ENCODE peak calls at places on chromosome 7, in eight cellular contexts. D is PC-3, W is hepatocyte, S is HCT116, E is PC-9, J is SK-N-SH, L is OCI-LY7, G is MM.1S. B is an unnamed sample.

GRCh38 chr7:94129443-94130140 is 125.4 kb upstream of the BET1 start:
- DNase-seq in D (peak; percentile 55), W (peak; percentile 30), S (no peak), E (peak; percentile 47), J (no peak), L (no peak), G (no peak), B (peak; percentile 49)

GRCh38 chr7:139771001-139771956 is 6.5 kb downstream of the HIPK2 start:
- DNase-seq in D (peak; percentile 92), W (no peak), S (peak; percentile 93), E (peak; percentile 95), J (no peak), L (no peak), G (no peak), B (peak; percentile 68)

GRCh38 chr7:75971961-75972763 is 22.2 kb downstream of the TMEM120A start:
- DNase-seq in D (no peak), W (no peak), S (no peak), E (no peak), J (peak; percentile 61), L (no peak), G (no peak), B (peak; percentile 55)

GRCh38 chr7:50262916-50263690 is 41.4 kb upstream of the IKZF1 start:
- DNase-seq in D (no peak), W (no peak), S (no peak), E (no peak), J (no peak), L (peak; percentile 55), G (peak; percentile 19), B (no peak)

GRCh38 chr7:38973760-38974159 is 3.9 kb upstream of the POU6F2 start:
- DNase-seq in D (no peak), W (no peak), S (no peak), E (no peak), J (no peak), L (no peak), G (no peak), B (no peak)

GRCh38 chr7:47510192-47510591 is 71.7 kb downstream of the TNS3 start:
- DNase-seq in D (peak; percentile 33), W (no peak), S (no peak), E (no peak), J (no peak), L (no peak), G (no peak), B (peak; percentile 46)

GRCh38 chr7:21939136-21939857 is 6.4 kb downstream of the CDCA7L start:
- DNase-seq in D (peak; percentile 35), W (no peak), S (no peak), E (peak; percentile 66), J (no peak), L (no peak), G (peak; percentile 41), B (peak; percentile 43)

GRCh38 chr7:51279391-51280023 is 37.1 kb downstream of the COBL start:
- DNase-seq in D (no peak), W (no peak), S (no peak), E (no peak), J (no peak), L (no peak), G (no peak), B (no peak)

GRCh38 chr7:122770943-122771342 is 68.2 kb upstream of the RNF148 start:
- DNase-seq in D (no peak), W (no peak), S (no peak), E (no peak), J (no peak), L (no peak), G (no peak), B (no peak)

GRCh38 chr7:68133045-68133444 is 1136.4 kb downstream of the TYW1 start:
- DNase-seq in D (no peak), W (no peak), S (no peak), E (no peak), J (no peak), L (no peak), G (peak; percentile 94), B (no peak)

GRCh38 chr7:119254741-119255140 is 1018.2 kb upstream of the KCND2 start:
- DNase-seq in D (peak; percentile 65), W (no peak), S (no peak), E (no peak), J (no peak), L (no peak), G (no peak), B (no peak)

GRCh38 chr7:123916240-123916724 is 8.8 kb upstream of the SPAM1 start:
- DNase-seq in D (peak; percentile 51), W (peak; percentile 57), S (peak; percentile 35), E (no peak), J (peak; percentile 47), L (peak; percentile 6), G (peak; percentile 39), B (peak; percentile 27)

GRCh38 chr7:5677538-5678294 is 103.7 kb downstream of the RNF216 start:
- DNase-seq in D (peak; percentile 70), W (peak; percentile 62), S (peak; percentile 34), E (peak; percentile 62), J (peak; percentile 80), L (peak; percentile 71), G (peak; percentile 25), B (peak; percentile 86)

GRCh38 chr7:99868246-99868645 is 8.6 kb downstream of the OR2AE1 start:
- DNase-seq in D (no peak), W (no peak), S (no peak), E (no peak), J (no peak), L (no peak), G (no peak), B (no peak)

GRCh38 chr7:136062625-136063336 is 85.6 kb upstream of the MTPN start:
- DNase-seq in D (no peak), W (no peak), S (no peak), E (no peak), J (no peak), L (no peak), G (no peak), B (no peak)

GRCh38 chr7:105885386-105886111 is 9.2 kb upstream of the ATXN7L1 start:
- DNase-seq in D (no peak), W (no peak), S (no peak), E (no peak), J (peak; percentile 58), L (no peak), G (no peak), B (no peak)

GRCh38 chr7:108716783-108717182 is 147.1 kb downstream of the DNAJB9 start:
- DNase-seq in D (peak; percentile 57), W (no peak), S (no peak), E (no peak), J (no peak), L (no peak), G (no peak), B (peak; percentile 1)

GRCh38 chr7:155209478-155209864 is 88.2 kb upstream of the INSIG1 start:
- DNase-seq in D (no peak), W (no peak), S (no peak), E (no peak), J (no peak), L (no peak), G (no peak), B (no peak)

DNA sequence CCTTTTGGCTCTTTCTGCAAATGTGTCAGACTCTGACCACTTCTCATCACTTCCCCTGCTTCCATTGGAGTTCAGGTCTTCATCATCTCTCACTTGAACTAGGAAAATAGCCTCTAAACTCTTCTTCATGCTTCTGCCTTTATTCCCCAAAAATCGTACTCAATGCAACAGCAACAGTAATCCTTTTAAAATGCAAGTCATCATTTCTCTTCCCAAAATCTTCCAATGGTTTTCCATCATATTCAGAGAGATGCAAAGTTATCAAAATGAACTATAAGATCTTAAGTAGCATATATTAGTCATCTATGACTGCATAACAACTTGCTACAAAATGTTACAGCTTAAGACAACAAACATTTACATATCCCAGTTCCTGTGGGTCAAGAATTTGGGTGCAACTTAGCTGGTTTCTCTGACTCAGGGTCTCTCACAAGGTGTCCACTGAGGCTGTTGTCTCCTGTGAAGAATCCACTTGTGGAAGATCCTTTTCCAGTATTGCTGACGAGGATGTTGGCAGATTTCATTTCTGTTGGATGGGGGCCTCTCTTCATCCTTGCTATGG is 31.0 kb upstream of the ETV1 start:
- DNase-seq in D (no peak), W (no peak), S (no peak), E (no peak), J (no peak), L (no peak), G (no peak), B (peak; percentile 9)
- H3K4me2 ChIP-seq in D (peak overlapping the region; percentile 54), W (no peak overlapping the region), S (peak overlapping the region; percentile 42), E (no peak overlapping the region), J (peak overlapping the region; percentile 42), L (no peak overlapping the region), G (no peak overlapping the region), B (no peak overlapping the region)

GRCh38 chr7:151428393-151429231 is 11.3 kb downstream of the CRYGN start:
- DNase-seq in D (no peak), W (peak; percentile 49), S (no peak), E (peak; percentile 80), J (peak; percentile 72), L (no peak), G (no peak), B (peak; percentile 66)
- H3K4me1 ChIP-seq in D (peaks cover 10% of the 10 kb centered on the region), W (peaks cover 23% of the 10 kb centered on the region), S (peaks cover 68% of the 10 kb centered on the region), E (peaks cover 51% of the 10 kb centered on the region), J (peaks cover 11% of the 10 kb centered on the region), L (peaks cover 13% of the 10 kb centered on the region), G (peaks cover 18% of the 10 kb centered on the region), B (peaks cover 24% of the 10 kb centered on the region)

GRCh38 chr7:131898418-131898817 is 342.0 kb upstream of the PODXL start:
- DNase-seq in D (peak; percentile 15), W (no peak), S (no peak), E (no peak), J (no peak), L (no peak), G (no peak), B (peak; percentile 66)
- H3K9me2 ChIP-seq in D (no peaks in the 10 kb centered on the region), W (no peaks in the 10 kb centered on the region), S (no peaks in the 10 kb centered on the region), E (no peaks in the 10 kb centered on the region), J (no peaks in the 10 kb centered on the region), L (no peaks in the 10 kb centered on the region), G (no peaks in the 10 kb centered on the region), B (no peaks in the 10 kb centered on the region)

GRCh38 chr7:151745090-151745638 is 131.8 kb downstream of the PRKAG2 start:
- DNase-seq in D (peak; percentile 88), W (peak; percentile 91), S (peak; percentile 64), E (peak; percentile 100), J (no peak), L (no peak), G (no peak), B (peak; percentile 98)

GRCh38 chr7:151742713-151743480 is 134.0 kb downstream of the PRKAG2 start:
- DNase-seq in D (no peak), W (no peak), S (no peak), E (peak; percentile 29), J (no peak), L (no peak), G (no peak), B (no peak)

GRCh38 chr7:151744656-151745055 is 132.3 kb downstream of the PRKAG2 start:
- DNase-seq in D (no peak), W (no peak), S (no peak), E (no peak), J (no peak), L (no peak), G (no peak), B (no peak)

GRCh38 chr7:151743481-151743983 is 133.4 kb downstream of the PRKAG2 start:
- DNase-seq in D (no peak), W (no peak), S (no peak), E (no peak), J (no peak), L (no peak), G (no peak), B (no peak)

DNA sequence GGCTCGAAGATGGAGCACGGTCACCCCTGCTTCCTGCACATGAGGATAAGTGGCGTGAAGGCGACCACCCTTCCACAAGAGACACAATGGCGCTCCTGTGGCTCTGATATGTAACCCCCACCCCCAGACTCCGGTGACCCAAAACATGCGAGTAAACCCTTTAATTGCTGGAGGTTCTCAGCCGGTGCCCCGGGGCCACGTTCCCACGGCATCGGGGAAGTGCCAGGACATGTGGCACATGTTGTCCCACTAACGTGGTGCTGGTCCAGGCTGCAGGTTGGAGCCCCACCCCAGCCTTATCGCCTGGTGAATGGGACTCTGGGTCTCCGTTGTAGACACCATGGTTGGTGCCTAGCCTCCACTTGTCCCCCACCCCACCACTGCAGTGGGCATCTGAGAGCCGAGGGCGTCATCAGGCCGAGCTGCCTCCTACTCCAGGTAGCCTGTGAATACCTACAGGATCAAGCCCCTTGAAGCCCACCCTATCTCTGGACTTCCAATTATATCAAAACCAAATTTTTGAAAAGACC is 132.8 kb downstream of the PRKAG2 start:
- DNase-seq in D (no peak), W (no peak), S (no peak), E (no peak), J (no peak), L (no peak), G (no peak), B (no peak)
- H3K4me2 ChIP-seq in D (no peak overlapping the region), W (no peak overlapping the region), S (no peak overlapping the region), E (peak overlapping the region; percentile 62), J (no peak overlapping the region), L (no peak overlapping the region), G (no peak overlapping the region), B (no peak overlapping the region)

B was measured in GM23248.